ENCODE peak calls at places on chromosomes 2 and 18, in ten cellular contexts. One of them, this sample, is unnamed. For H3K27me3 and H3K4me1, the result is how much of the 10 kb centered on the place peaks cover.

GRCh38 chr2:235726554-235726953 is 232.7 kb downstream of the AGAP1 start:
- DNase-seq in mesendoderm: no peak
- DNase-seq in DND-41: no peak
- DNase-seq in BE2C: no peak
- DNase-seq in fibroblast of lung: no peak
- DNase-seq in ovary: no peak
- DNase-seq in CD8-positive, alpha-beta T cell: no peak
- DNase-seq in uterus: no peak
- DNase-seq in Peyer's patch: no peak
- DNase-seq in body of pancreas: no peak
- DNase-seq in this sample: no peak

GRCh38 chr2:30232027-30232800 is 880 bp downstream of the LBH start:
- DNase-seq in mesendoderm: peak
- DNase-seq in DND-41: peak
- DNase-seq in BE2C: peak
- DNase-seq in fibroblast of lung: peak
- DNase-seq in ovary: peak
- DNase-seq in CD8-positive, alpha-beta T cell: peak
- DNase-seq in uterus: peak
- DNase-seq in Peyer's patch: peak
- DNase-seq in body of pancreas: peak
- DNase-seq in this sample: peak

GRCh38 chr2:62215306-62216064 is 19.6 kb downstream of the B3GNT2 start:
- DNase-seq in mesendoderm: peak
- DNase-seq in DND-41: no peak
- DNase-seq in BE2C: peak
- DNase-seq in fibroblast of lung: peak
- DNase-seq in ovary: no peak
- DNase-seq in CD8-positive, alpha-beta T cell: no peak
- DNase-seq in uterus: no peak
- DNase-seq in Peyer's patch: no peak
- DNase-seq in body of pancreas: no peak
- DNase-seq in this sample: no peak

GRCh38 chr2:134181219-134181618 is 72.7 kb upstream of the MGAT5 start:
- DNase-seq in mesendoderm: no peak
- DNase-seq in DND-41: peak
- DNase-seq in BE2C: no peak
- DNase-seq in fibroblast of lung: no peak
- DNase-seq in ovary: no peak
- DNase-seq in CD8-positive, alpha-beta T cell: peak
- DNase-seq in uterus: no peak
- DNase-seq in Peyer's patch: no peak
- DNase-seq in body of pancreas: no peak
- DNase-seq in this sample: peak

GRCh38 chr18:22203035-22203434 is 33.6 kb downstream of the GATA6 start:
- DNase-seq in mesendoderm: no peak
- DNase-seq in DND-41: no peak
- DNase-seq in BE2C: no peak
- DNase-seq in fibroblast of lung: no peak
- DNase-seq in ovary: no peak
- DNase-seq in CD8-positive, alpha-beta T cell: no peak
- DNase-seq in uterus: no peak
- DNase-seq in Peyer's patch: no peak
- DNase-seq in body of pancreas: no peak
- DNase-seq in this sample: no peak

GRCh38 chr18:13386891-13387801 is 168.6 kb downstream of the LDLRAD4 start:
- DNase-seq in mesendoderm: no peak
- DNase-seq in DND-41: no peak
- DNase-seq in BE2C: no peak
- DNase-seq in fibroblast of lung: no peak
- DNase-seq in ovary: no peak
- DNase-seq in CD8-positive, alpha-beta T cell: no peak
- DNase-seq in uterus: no peak
- DNase-seq in Peyer's patch: no peak
- DNase-seq in body of pancreas: no peak
- DNase-seq in this sample: no peak

GRCh38 chr2:121319941-121320340 is 34.9 kb upstream of the TFCP2L1 start:
- DNase-seq in mesendoderm: no peak
- DNase-seq in DND-41: no peak
- DNase-seq in BE2C: no peak
- DNase-seq in fibroblast of lung: no peak
- DNase-seq in ovary: no peak
- DNase-seq in CD8-positive, alpha-beta T cell: no peak
- DNase-seq in uterus: no peak
- DNase-seq in Peyer's patch: no peak
- DNase-seq in body of pancreas: no peak
- DNase-seq in this sample: no peak

GRCh38 chr2:182240862-182241371 is 185.9 kb downstream of the PDE1A start:
- DNase-seq in mesendoderm: peak
- DNase-seq in DND-41: no peak
- DNase-seq in BE2C: peak
- DNase-seq in fibroblast of lung: peak
- DNase-seq in ovary: no peak
- DNase-seq in CD8-positive, alpha-beta T cell: no peak
- DNase-seq in uterus: peak
- DNase-seq in Peyer's patch: no peak
- DNase-seq in body of pancreas: peak
- DNase-seq in this sample: no peak

GRCh38 chr2:15797231-15797945 is 143.0 kb upstream of the MYCN start:
- DNase-seq in mesendoderm: peak
- DNase-seq in DND-41: peak
- DNase-seq in BE2C: peak
- DNase-seq in fibroblast of lung: no peak
- DNase-seq in ovary: no peak
- DNase-seq in CD8-positive, alpha-beta T cell: no peak
- DNase-seq in uterus: no peak
- DNase-seq in Peyer's patch: no peak
- DNase-seq in body of pancreas: no peak
- DNase-seq in this sample: peak

GRCh38 chr2:240507060-240507777 is 50.6 kb downstream of the ANKMY1 start:
- DNase-seq in mesendoderm: no peak
- DNase-seq in DND-41: no peak
- DNase-seq in BE2C: no peak
- DNase-seq in fibroblast of lung: no peak
- DNase-seq in ovary: no peak
- DNase-seq in CD8-positive, alpha-beta T cell: no peak
- DNase-seq in uterus: no peak
- DNase-seq in Peyer's patch: no peak
- DNase-seq in body of pancreas: no peak
- DNase-seq in this sample: no peak

GRCh38 chr2:33848486-33848885 is 249.4 kb upstream of the FAM98A start:
- DNase-seq in mesendoderm: no peak
- DNase-seq in DND-41: no peak
- DNase-seq in BE2C: no peak
- DNase-seq in fibroblast of lung: peak
- DNase-seq in ovary: no peak
- DNase-seq in CD8-positive, alpha-beta T cell: no peak
- DNase-seq in uterus: no peak
- DNase-seq in Peyer's patch: no peak
- DNase-seq in body of pancreas: no peak
- DNase-seq in this sample: no peak

GRCh38 chr18:3111523-3112240 is 98.7 kb upstream of the LPIN2 start:
- DNase-seq in mesendoderm: no peak
- DNase-seq in DND-41: no peak
- DNase-seq in BE2C: no peak
- DNase-seq in fibroblast of lung: peak
- DNase-seq in ovary: no peak
- DNase-seq in CD8-positive, alpha-beta T cell: no peak
- DNase-seq in uterus: no peak
- DNase-seq in Peyer's patch: no peak
- DNase-seq in body of pancreas: no peak
- DNase-seq in this sample: no peak

GRCh38 chr18:36652503-36652902 is 176.3 kb downstream of the TPGS2 start:
- DNase-seq in mesendoderm: no peak
- DNase-seq in DND-41: no peak
- DNase-seq in BE2C: no peak
- DNase-seq in fibroblast of lung: no peak
- DNase-seq in ovary: no peak
- DNase-seq in CD8-positive, alpha-beta T cell: no peak
- DNase-seq in uterus: no peak
- DNase-seq in Peyer's patch: no peak
- DNase-seq in body of pancreas: no peak
- DNase-seq in this sample: no peak

GRCh38 chr18:7766817-7767216 is 199.7 kb downstream of the PTPRM start:
- DNase-seq in mesendoderm: no peak
- DNase-seq in DND-41: no peak
- DNase-seq in BE2C: peak
- DNase-seq in fibroblast of lung: no peak
- DNase-seq in ovary: no peak
- DNase-seq in CD8-positive, alpha-beta T cell: no peak
- DNase-seq in uterus: no peak
- DNase-seq in Peyer's patch: no peak
- DNase-seq in body of pancreas: no peak
- DNase-seq in this sample: no peak

GRCh38 chr18:22639026-22639463 is 221.3 kb upstream of the CTAGE1 start:
- DNase-seq in mesendoderm: no peak
- DNase-seq in DND-41: no peak
- DNase-seq in BE2C: no peak
- DNase-seq in fibroblast of lung: peak
- DNase-seq in ovary: no peak
- DNase-seq in CD8-positive, alpha-beta T cell: no peak
- DNase-seq in uterus: no peak
- DNase-seq in Peyer's patch: no peak
- DNase-seq in body of pancreas: no peak
- DNase-seq in this sample: no peak

GRCh38 chr2:157246212-157247067 is 11.1 kb upstream of the GALNT5 start:
- DNase-seq in mesendoderm: peak
- DNase-seq in DND-41: no peak
- DNase-seq in BE2C: no peak
- DNase-seq in fibroblast of lung: peak
- DNase-seq in ovary: no peak
- DNase-seq in CD8-positive, alpha-beta T cell: no peak
- DNase-seq in uterus: no peak
- DNase-seq in Peyer's patch: no peak
- DNase-seq in body of pancreas: no peak
- DNase-seq in this sample: no peak

GRCh38 chr2:176178271-176178806 is 10.1 kb upstream of the HOXD1 start:
- DNase-seq in mesendoderm: peak
- DNase-seq in DND-41: no peak
- DNase-seq in BE2C: no peak
- DNase-seq in fibroblast of lung: peak
- DNase-seq in ovary: peak
- DNase-seq in CD8-positive, alpha-beta T cell: no peak
- DNase-seq in uterus: peak
- DNase-seq in Peyer's patch: no peak
- DNase-seq in body of pancreas: no peak
- DNase-seq in this sample: no peak
- H3K27me3 ChIP-seq in mesendoderm: half or more
- H3K27me3 ChIP-seq in DND-41: under half
- H3K27me3 ChIP-seq in BE2C: under half
- H3K27me3 ChIP-seq in fibroblast of lung: under half
- H3K27me3 ChIP-seq in ovary: under half
- H3K27me3 ChIP-seq in CD8-positive, alpha-beta T cell: under half
- H3K27me3 ChIP-seq in uterus: under half
- H3K27me3 ChIP-seq in Peyer's patch: under half
- H3K27me3 ChIP-seq in body of pancreas: under half
- H3K27me3 ChIP-seq in this sample: under half

DNA sequence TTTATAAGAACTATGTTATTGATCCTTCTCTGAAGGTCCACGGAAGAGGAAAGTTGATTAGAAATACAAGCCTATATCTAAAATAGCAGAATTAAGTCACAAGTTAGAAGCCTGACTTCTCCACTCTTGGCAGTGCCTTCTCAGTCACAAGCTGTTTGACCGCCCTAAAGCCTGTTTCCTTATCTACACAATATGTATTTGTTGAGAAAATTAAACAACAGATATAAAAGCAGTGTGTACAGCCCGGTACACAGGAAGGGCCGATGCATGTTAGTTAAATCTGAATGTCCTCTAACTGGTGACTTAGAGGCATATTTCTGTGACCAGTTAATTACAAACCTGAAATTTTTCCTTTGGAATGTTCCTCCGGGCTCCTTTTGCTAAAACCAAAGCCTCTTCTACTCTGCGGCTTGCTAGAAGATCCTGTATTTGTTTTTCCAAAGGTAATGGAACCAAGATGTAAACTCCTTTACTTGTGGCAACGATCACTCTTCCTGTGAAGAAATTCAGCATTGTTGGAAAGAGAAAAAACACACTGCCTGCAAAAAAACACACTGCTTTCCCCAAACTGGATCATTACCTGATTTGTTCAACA is 33.4 kb downstream of the TGFBRAP1 start:
- DNase-seq in mesendoderm: no peak
- DNase-seq in DND-41: no peak
- DNase-seq in BE2C: no peak
- DNase-seq in fibroblast of lung: no peak
- DNase-seq in ovary: no peak
- DNase-seq in CD8-positive, alpha-beta T cell: no peak
- DNase-seq in uterus: no peak
- DNase-seq in Peyer's patch: no peak
- DNase-seq in body of pancreas: peak
- DNase-seq in this sample: no peak
- H3K4me3 ChIP-seq in mesendoderm: no peak
- H3K4me3 ChIP-seq in DND-41: no peak
- H3K4me3 ChIP-seq in BE2C: no peak
- H3K4me3 ChIP-seq in fibroblast of lung: no peak
- H3K4me3 ChIP-seq in ovary: no peak
- H3K4me3 ChIP-seq in CD8-positive, alpha-beta T cell: no peak
- H3K4me3 ChIP-seq in uterus: no peak
- H3K4me3 ChIP-seq in Peyer's patch: no peak
- H3K4me3 ChIP-seq in body of pancreas: no peak
- H3K4me3 ChIP-seq in this sample: no peak

GRCh38 chr2:229875549-229875948 is 46.3 kb downstream of the TRIP12 start:
- DNase-seq in mesendoderm: no peak
- DNase-seq in DND-41: no peak
- DNase-seq in BE2C: no peak
- DNase-seq in fibroblast of lung: no peak
- DNase-seq in ovary: no peak
- DNase-seq in CD8-positive, alpha-beta T cell: no peak
- DNase-seq in uterus: no peak
- DNase-seq in Peyer's patch: no peak
- DNase-seq in body of pancreas: no peak
- DNase-seq in this sample: no peak
- H3K4me1 ChIP-seq in mesendoderm: under half
- H3K4me1 ChIP-seq in DND-41: under half
- H3K4me1 ChIP-seq in BE2C: under half
- H3K4me1 ChIP-seq in fibroblast of lung: under half
- H3K4me1 ChIP-seq in ovary: under half
- H3K4me1 ChIP-seq in CD8-positive, alpha-beta T cell: under half
- H3K4me1 ChIP-seq in uterus: under half
- H3K4me1 ChIP-seq in Peyer's patch: under half
- H3K4me1 ChIP-seq in body of pancreas: under half
- H3K4me1 ChIP-seq in this sample: under half

DNA sequence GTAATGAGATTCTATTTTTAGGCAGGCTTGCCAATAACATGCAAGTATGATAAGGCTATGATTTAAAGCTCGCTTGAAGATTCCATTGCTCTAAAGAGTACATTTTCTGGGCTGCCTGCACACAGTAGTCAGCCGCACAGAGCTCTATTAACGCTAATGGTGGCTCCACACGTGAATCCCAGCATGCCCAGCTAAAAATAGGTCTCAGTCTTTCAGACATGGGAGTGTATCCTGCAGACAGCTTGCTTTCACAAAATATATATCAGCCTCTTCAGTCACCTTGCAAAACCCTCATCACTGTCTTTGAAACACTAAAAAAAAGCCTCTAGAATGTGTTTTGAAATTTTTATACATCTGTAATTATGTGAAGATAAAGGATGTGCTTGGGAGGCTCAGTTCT is 418.1 kb downstream of the MTX2 start:
- DNase-seq in mesendoderm: no peak
- DNase-seq in DND-41: no peak
- DNase-seq in BE2C: no peak
- DNase-seq in fibroblast of lung: no peak
- DNase-seq in ovary: no peak
- DNase-seq in CD8-positive, alpha-beta T cell: no peak
- DNase-seq in uterus: no peak
- DNase-seq in Peyer's patch: no peak
- DNase-seq in body of pancreas: no peak
- DNase-seq in this sample: no peak
- H3K27me3 ChIP-seq in mesendoderm: under half
- H3K27me3 ChIP-seq in DND-41: under half
- H3K27me3 ChIP-seq in BE2C: under half
- H3K27me3 ChIP-seq in fibroblast of lung: under half
- H3K27me3 ChIP-seq in ovary: under half
- H3K27me3 ChIP-seq in CD8-positive, alpha-beta T cell: under half
- H3K27me3 ChIP-seq in uterus: under half
- H3K27me3 ChIP-seq in Peyer's patch: under half
- H3K27me3 ChIP-seq in body of pancreas: under half
- H3K27me3 ChIP-seq in this sample: under half